ENCODE peak calls at places on chromosomes 1 and 21, in eight cellular contexts. L is T-cell; N is foreskin melanocyte; X is CD8-positive, alpha-beta memory T cell; P is stimulated activated CD8-positive, alpha-beta memory T cell treated with anti-CD3 and anti-CD28 coated beads, Interleukin-2, amount 100 ng/mL, for 1 hour; E is PC-9; H is neural crest cell; O is GM06990. I is an unnamed sample.
A peak's percentile ranks its signal among the peaks of the same experiment; 100 is the strongest.

GRCh38 chr1:205458777-205459566 is 3.1 kb upstream of the BLACAT1 start:
- DNase-seq in L (no peak), N (peak; percentile 41), X (no peak), P (no peak), E (peak; percentile 56), H (peak; percentile 53), O (no peak), I (no peak)

GRCh38 chr1:181317261-181317924 is 165.9 kb upstream of the CACNA1E start:
- DNase-seq in L (peak; percentile 2), N (no peak), X (no peak), P (no peak), E (no peak), H (no peak), O (no peak), I (no peak)

GRCh38 chr1:65174585-65174984 is 26.6 kb downstream of the AK4 start:
- DNase-seq in L (no peak), N (peak; percentile 97), X (no peak), P (no peak), E (peak; percentile 74), H (no peak), O (peak; percentile 20), I (peak; percentile 59)

GRCh38 chr1:234963180-234963903 is 165.3 kb downstream of the TOMM20 start:
- DNase-seq in L (peak; percentile 81), N (peak; percentile 77), X (peak; percentile 83), P (peak; percentile 68), E (peak; percentile 90), H (no peak), O (peak; percentile 96), I (peak; percentile 88)

GRCh38 chr1:94924967-94925366 is 1.9 kb downstream of the CNN3 start:
- DNase-seq in L (no peak), N (peak; percentile 3), X (no peak), P (no peak), E (no peak), H (no peak), O (no peak), I (no peak)

GRCh38 chr1:61448934-61449368 is 276.0 kb downstream of the TM2D1 start:
- DNase-seq in L (no peak), N (no peak), X (no peak), P (no peak), E (no peak), H (no peak), O (no peak), I (no peak)

GRCh38 chr1:235579891-235580290 is 69.7 kb downstream of the GNG4 start:
- DNase-seq in L (no peak), N (no peak), X (no peak), P (no peak), E (no peak), H (no peak), O (no peak), I (no peak)

GRCh38 chr1:244114895-244115294 is 63.8 kb downstream of the ZBTB18 start:
- DNase-seq in L (no peak), N (no peak), X (no peak), P (no peak), E (no peak), H (no peak), O (no peak), I (no peak)

GRCh38 chr1:163673756-163674155 is 352.0 kb downstream of the NUF2 start:
- DNase-seq in L (no peak), N (no peak), X (no peak), P (no peak), E (no peak), H (no peak), O (no peak), I (no peak)

GRCh38 chr1:107926436-107927080 is 38.4 kb downstream of the VAV3 start:
- DNase-seq in L (no peak), N (no peak), X (no peak), P (no peak), E (peak; percentile 3), H (no peak), O (no peak), I (no peak)

GRCh38 chr1:25645641-25646400 is 29.2 kb downstream of the MAN1C1 start:
- DNase-seq in L (no peak), N (no peak), X (no peak), P (no peak), E (no peak), H (no peak), O (no peak), I (no peak)

GRCh38 chr1:4975856-4976255 is 321.4 kb downstream of the AJAP1 start:
- DNase-seq in L (no peak), N (no peak), X (no peak), P (no peak), E (no peak), H (no peak), O (no peak), I (no peak)

GRCh38 chr1:172976222-172977041 is 74.3 kb downstream of the TNFSF18 start:
- DNase-seq in L (no peak), N (no peak), X (no peak), P (no peak), E (peak; percentile 24), H (no peak), O (no peak), I (no peak)

GRCh38 chr1:205236526-205236925 is 8.8 kb downstream of the TMCC2 start:
- DNase-seq in L (no peak), N (peak; percentile 50), X (no peak), P (no peak), E (no peak), H (no peak), O (no peak), I (no peak)

GRCh38 chr1:32706491-32706890 is 3.9 kb upstream of the SYNC start:
- DNase-seq in L (no peak), N (no peak), X (no peak), P (no peak), E (no peak), H (no peak), O (no peak), I (no peak)

GRCh38 chr1:38123356-38123755 is 76.8 kb upstream of the POU3F1 start:
- DNase-seq in L (no peak), N (no peak), X (no peak), P (no peak), E (peak; percentile 89), H (no peak), O (no peak), I (no peak)

GRCh38 chr1:6554907-6555778 is at the start of gene TAS1R1:
- DNase-seq in L (no peak), N (no peak), X (no peak), P (no peak), E (no peak), H (no peak), O (peak; percentile 15), I (no peak)

GRCh38 chr21:23968722-23969647 is 1638.3 kb downstream of the MRPL39 start:
- DNase-seq in L (peak; percentile 50), N (no peak), X (peak; percentile 62), P (peak; percentile 20), E (peak; percentile 12), H (peak; percentile 15), O (peak; percentile 6), I (peak; percentile 35)

GRCh38 chr1:7152655-7153054 is 367.4 kb downstream of the CAMTA1 start:
- DNase-seq in L (no peak), N (no peak), X (no peak), P (no peak), E (no peak), H (no peak), O (no peak), I (no peak)

GRCh38 chr1:239550178-239550577 is 163.8 kb downstream of the CHRM3 start:
- DNase-seq in L (no peak), N (no peak), X (no peak), P (no peak), E (no peak), H (no peak), O (no peak), I (no peak)

GRCh38 chr1:52532247-52532646 is 20.6 kb downstream of the TUT4 start:
- DNase-seq in L (no peak), N (no peak), X (no peak), P (no peak), E (no peak), H (no peak), O (no peak), I (no peak)

GRCh38 chr1:214402583-214403216 is 121.7 kb downstream of the SMYD2 start:
- DNase-seq in L (no peak), N (peak; percentile 28), X (no peak), P (no peak), E (no peak), H (no peak), O (no peak), I (no peak)

GRCh38 chr1:20165522-20165951 is 20.4 kb upstream of the UBXN10 start:
- DNase-seq in L (no peak), N (no peak), X (no peak), P (no peak), E (no peak), H (no peak), O (no peak), I (peak; percentile 51)

GRCh38 chr1:205229399-205229861 is 1.7 kb downstream of the TMCC2 start:
- DNase-seq in L (peak; percentile 55), N (peak; percentile 29), X (peak; percentile 45), P (no peak), E (peak; percentile 50), H (no peak), O (peak; percentile 63), I (peak; percentile 88)

GRCh38 chr1:224506141-224506814 is 71.7 kb upstream of the WDR26 start:
- DNase-seq in L (no peak), N (no peak), X (no peak), P (no peak), E (no peak), H (no peak), O (no peak), I (no peak)

GRCh38 chr1:115144176-115144575 is 54.9 kb upstream of the TSPAN2 start:
- DNase-seq in L (no peak), N (no peak), X (no peak), P (no peak), E (no peak), H (no peak), O (no peak), I (no peak)

GRCh38 chr1:64516803-64517568 is 47.1 kb downstream of the CACHD1 start:
- DNase-seq in L (no peak), N (no peak), X (no peak), P (no peak), E (no peak), H (no peak), O (no peak), I (no peak)

GRCh38 chr21:32414579-32415358 is 2.3 kb downstream of the EVA1C start:
- DNase-seq in L (no peak), N (no peak), X (no peak), P (no peak), E (no peak), H (no peak), O (no peak), I (no peak)

GRCh38 chr1:58763214-58763613 is 20.6 kb downstream of the JUN start:
- DNase-seq in L (no peak), N (no peak), X (no peak), P (no peak), E (no peak), H (no peak), O (no peak), I (no peak)

GRCh38 chr1:177567393-177567792 is 396.6 kb downstream of the BRINP2 start:
- DNase-seq in L (no peak), N (peak; percentile 2), X (no peak), P (no peak), E (no peak), H (no peak), O (no peak), I (no peak)

GRCh38 chr21:35316933-35317332 is 267.8 kb upstream of the RUNX1 start:
- DNase-seq in L (no peak), N (no peak), X (no peak), P (no peak), E (no peak), H (no peak), O (no peak), I (no peak)

GRCh38 chr21:40049031-40049958 is 182.1 kb downstream of the PCP4 start:
- DNase-seq in L (no peak), N (no peak), X (no peak), P (no peak), E (no peak), H (no peak), O (no peak), I (no peak)

GRCh38 chr1:204128464-204128963 is 23.3 kb downstream of the ETNK2 start:
- DNase-seq in L (no peak), N (no peak), X (no peak), P (no peak), E (no peak), H (no peak), O (no peak), I (peak; percentile 40)

I was measured in GM13977.